ENCODE peak calls at places on chromosomes 3 and 15, in five cellular contexts. B is right cardiac atrium; U is AG20443; C is activated naive CD4-positive, alpha-beta T cell treated with anti-CD3 and anti-CD28 coated beads for 36 hours; L is fibroblast of gingiva. T is an unnamed sample.

GRCh38 chr3:65178703-65179102 is 490.9 kb upstream of the ADAMTS9 start:
- DNase-seq in U (no peak), L (no peak), B (no peak), C (no peak), T (no peak)

GRCh38 chr3:44427683-44428082 is 49.8 kb downstream of the ZNF445 start:
- DNase-seq in L (no peak), C (no peak), B (no peak), U (no peak), T (no peak)

GRCh38 chr3:134978658-134979057 is 183.6 kb downstream of the EPHB1 start:
- DNase-seq in L (no peak), C (no peak), B (no peak), U (no peak), T (no peak)

GRCh38 chr15:47194718-47195117 is 522.6 kb upstream of the SEMA6D start:
- DNase-seq in L (peak), U (peak), B (no peak), C (no peak), T (no peak)

GRCh38 chr3:59717679-59718205 is 667.9 kb upstream of the CFAP20DC start:
- DNase-seq in U (peak), C (no peak), B (no peak), L (no peak), T (no peak)

GRCh38 chr3:66406841-66407240 is 94.0 kb downstream of the LRIG1 start:
- DNase-seq in L (no peak), C (no peak), U (no peak), B (no peak), T (no peak)

GRCh38 chr3:44019736-44020135 is 221.9 kb upstream of the TOPAZ1 start:
- DNase-seq in U (no peak), L (no peak), B (no peak), C (no peak), T (no peak)

GRCh38 chr3:196694202-196694638 is 17.8 kb downstream of the CEP19 start:
- DNase-seq in C (no peak), B (no peak), U (peak), L (peak), T (no peak)

GRCh38 chr3:157938154-157938774 is 168.0 kb downstream of the SHOX2 start:
- DNase-seq in B (no peak), C (no peak), L (peak), U (peak), T (no peak)

GRCh38 chr3:115814006-115814405 is 190.7 kb downstream of the GAP43 start:
- DNase-seq in L (no peak), B (no peak), U (no peak), C (no peak), T (no peak)

GRCh38 chr3:150146891-150147761 is 176.4 kb upstream of the PFN2 start:
- DNase-seq in B (peak), C (no peak), U (peak), L (peak), T (peak)

GRCh38 chr3:45227131-45227819 is 1.2 kb upstream of the TMEM158 start:
- DNase-seq in L (no peak), U (no peak), B (no peak), C (no peak), T (no peak)

GRCh38 chr3:14852721-14853120 is 34.0 kb downstream of the FGD5 start:
- DNase-seq in B (no peak), C (no peak), U (no peak), L (no peak), T (peak)

GRCh38 chr3:126925411-126926171 is 57.3 kb upstream of the PLXNA1 start:
- DNase-seq in L (no peak), B (peak), C (no peak), U (no peak), T (no peak)

GRCh38 chr15:40348471-40348864 is 2.4 kb upstream of the PHGR1 start:
- DNase-seq in U (no peak), C (no peak), L (no peak), B (peak), T (no peak)

GRCh38 chr15:27725733-27726132 is 373.4 kb downstream of the OCA2 start:
- DNase-seq in U (no peak), L (no peak), B (no peak), C (no peak), T (no peak)

GRCh38 chr3:176106380-176106779 is 1090.9 kb downstream of the TBL1XR1 start:
- DNase-seq in L (no peak), B (no peak), U (no peak), C (no peak), T (no peak)

GRCh38 chr15:77094397-77095030 is 23.6 kb upstream of the TSPAN3 start:
- DNase-seq in L (no peak), C (peak), B (no peak), U (no peak), T (no peak)

GRCh38 chr15:92797168-92798052 is 102.7 kb upstream of the CHD2 start:
- DNase-seq in C (peak), L (peak), B (no peak), U (peak), T (peak)

GRCh38 chr3:106359692-106360091 is 490.9 kb upstream of the CBLB start:
- DNase-seq in U (no peak), B (no peak), C (no peak), L (no peak), T (no peak)

GRCh38 chr3:195081242-195081963 is 189.6 kb downstream of the XXYLT1 start:
- DNase-seq in C (no peak), L (no peak), B (peak), U (no peak), T (no peak)

GRCh38 chr3:114649331-114649730 is 355.5 kb downstream of the TIGIT start:
- DNase-seq in B (no peak), L (no peak), C (no peak), U (no peak), T (no peak)

GRCh38 chr3:57080171-57080570 is 19.7 kb downstream of the SPATA12 start:
- DNase-seq in B (no peak), L (no peak), U (no peak), C (no peak), T (no peak)

GRCh38 chr3:133745981-133746721 is at the start of gene TF:
- DNase-seq in B (peak), U (peak), L (no peak), C (no peak), T (peak)

GRCh38 chr3:52220380-52221026 is 4.9 kb downstream of the TLR9 start:
- DNase-seq in B (peak), L (peak), U (peak), C (peak), T (peak)

GRCh38 chr15:83288381-83288801 is 3.9 kb upstream of the BNC1 start:
- DNase-seq in U (no peak), B (no peak), L (no peak), C (no peak), T (no peak)

GRCh38 chr3:46114324-46114988 is 87.2 kb upstream of the XCR1 start:
- DNase-seq in U (peak), B (no peak), C (no peak), L (peak), T (no peak)

GRCh38 chr3:23751485-23751811 is 54.3 kb upstream of the UBE2E1 start:
- DNase-seq in U (no peak), L (no peak), B (no peak), C (no peak), T (no peak)

GRCh38 chr15:95018888-95019545 is 787.7 kb downstream of the MCTP2 start:
- DNase-seq in U (peak), L (peak), B (no peak), C (peak), T (no peak)

GRCh38 chr3:85567074-85567676 is 608.4 kb downstream of the CADM2 start:
- DNase-seq in B (peak), U (peak), C (peak), L (peak), T (peak)

GRCh38 chr3:114494498-114494897 is 200.7 kb downstream of the TIGIT start:
- DNase-seq in C (peak), L (no peak), U (no peak), B (no peak), T (no peak)

GRCh38 chr3:15758297-15758696 is 39.5 kb downstream of the ANKRD28 start:
- DNase-seq in B (no peak), L (no peak), C (no peak), U (no peak), T (no peak)

GRCh38 chr3:131998027-131998426 is 36.8 kb downstream of the CPNE4 start:
- DNase-seq in U (no peak), B (no peak), C (no peak), L (no peak), T (no peak)

GRCh38 chr15:73564255-73564654 is 68.9 kb downstream of the NPTN start:
- DNase-seq in U (peak), B (no peak), C (no peak), L (peak), T (no peak)

GRCh38 chr3:171260430-171260829 is 199.8 kb downstream of the TNIK start:
- DNase-seq in U (no peak), L (no peak), C (no peak), B (no peak), T (no peak)

GRCh38 chr15:77639431-77639830 is 6.7 kb upstream of the LINGO1 start:
- DNase-seq in U (no peak), B (no peak), C (no peak), L (no peak), T (no peak)

T was measured in testis.